ENCODE peak calls at places on chromosomes 3 and 15, in nine cellular contexts. M is stimulated activated CD4-positive, alpha-beta T cell treated with anti-CD3 and anti-CD28 coated beads, Interleukin-2, amount 100 ng/mL, for 24 hours; R is NCI-H460; I is nephron progenitor cell; W is amniotic stem cell; J is T-helper 1 cell; S is H1; F is mesendoderm; D is central memory CD4-positive, alpha-beta T cell. T is an unnamed sample.

GRCh38 chr3:126111566-126112475 is 27.9 kb upstream of the SLC41A3 start:
- DNase-seq in M (no peak), R (no peak), I (no peak), W (no peak), J (no peak), S (no peak), F (no peak), D (no peak), T (no peak)

GRCh38 chr3:139772539-139773500 is 95.0 kb upstream of the NMNAT3 start:
- DNase-seq in M (no peak), R (no peak), I (no peak), W (peak), J (no peak), S (no peak), F (peak), D (no peak), T (no peak)

GRCh38 chr15:65869954-65870871 is 922 bp downstream of the RAB11A start:
- DNase-seq in M (peak), R (no peak), I (no peak), W (no peak), J (no peak), S (no peak), F (peak), D (peak), T (peak)

GRCh38 chr15:29130461-29130860 is 139.2 kb downstream of the NSMCE3 start:
- DNase-seq in M (no peak), R (no peak), I (no peak), W (no peak), J (no peak), S (no peak), F (no peak), D (no peak), T (no peak)

GRCh38 chr3:48222616-48223513 is at the start of gene CAMP:
- DNase-seq in M (no peak), R (no peak), I (no peak), W (no peak), J (no peak), S (no peak), F (no peak), D (no peak), T (no peak)

GRCh38 chr3:194395767-194396527 is 3.1 kb downstream of the GP5 start:
- DNase-seq in M (peak), R (no peak), I (peak), W (no peak), J (no peak), S (no peak), F (peak), D (peak), T (peak)

GRCh38 chr3:171365489-171365888 is 94.7 kb downstream of the TNIK start:
- DNase-seq in M (no peak), R (no peak), I (no peak), W (no peak), J (no peak), S (no peak), F (no peak), D (no peak), T (no peak)

GRCh38 chr15:57600197-57600596 is 8.5 kb downstream of the MYZAP start:
- DNase-seq in M (no peak), R (no peak), I (no peak), W (no peak), J (no peak), S (no peak), F (no peak), D (no peak), T (no peak)

GRCh38 chr3:8983591-8983990 is 20.3 kb upstream of the RAD18 start:
- DNase-seq in M (no peak), R (no peak), I (no peak), W (no peak), J (no peak), S (no peak), F (no peak), D (no peak), T (no peak)

GRCh38 chr3:109353057-109353456 is 15.7 kb upstream of the DPPA4 start:
- DNase-seq in M (no peak), R (no peak), I (no peak), W (no peak), J (no peak), S (no peak), F (no peak), D (no peak), T (no peak)

GRCh38 chr3:126346466-126346865 is 10.7 kb downstream of the KLF15 start:
- DNase-seq in M (no peak), R (no peak), I (peak), W (no peak), J (no peak), S (no peak), F (no peak), D (no peak), T (no peak)

GRCh38 chr15:88636654-88637053 is 2.2 kb upstream of the ISG20 start:
- DNase-seq in M (no peak), R (no peak), I (no peak), W (no peak), J (no peak), S (no peak), F (peak), D (no peak), T (no peak)

GRCh38 chr3:123587399-123587798 is 2.5 kb upstream of the HACD2 start:
- DNase-seq in M (no peak), R (no peak), I (no peak), W (no peak), J (no peak), S (no peak), F (no peak), D (no peak), T (no peak)

GRCh38 chr3:12875857-12876451 is 34.6 kb upstream of the RPL32 start:
- DNase-seq in M (peak), R (no peak), I (peak), W (no peak), J (no peak), S (peak), F (peak), D (no peak), T (no peak)

GRCh38 chr3:113096158-113096893 is 105.5 kb downstream of the GTPBP8 start:
- DNase-seq in M (no peak), R (no peak), I (no peak), W (no peak), J (no peak), S (no peak), F (no peak), D (no peak), T (no peak)

GRCh38 chr3:17261627-17262369 is 377.0 kb downstream of the PLCL2 start:
- DNase-seq in M (no peak), R (no peak), I (no peak), W (no peak), J (no peak), S (no peak), F (no peak), D (no peak), T (no peak)

GRCh38 chr3:132709761-132710160 is 12.4 kb downstream of the NPHP3 start:
- DNase-seq in M (no peak), R (no peak), I (no peak), W (no peak), J (no peak), S (no peak), F (no peak), D (no peak), T (no peak)

GRCh38 chr3:174046311-174046710 is 648.8 kb downstream of the NLGN1 start:
- DNase-seq in M (no peak), R (no peak), I (no peak), W (no peak), J (no peak), S (no peak), F (peak), D (no peak), T (no peak)

GRCh38 chr3:26623409-26624208 is 1.0 kb downstream of the LRRC3B start:
- DNase-seq in M (no peak), R (no peak), I (peak), W (no peak), J (no peak), S (no peak), F (peak), D (no peak), T (no peak)

GRCh38 chr3:172218350-172219323 is 179.3 kb downstream of the FNDC3B start:
- DNase-seq in M (no peak), R (no peak), I (no peak), W (no peak), J (no peak), S (no peak), F (peak), D (no peak), T (no peak)